ENCODE peak calls at places on chromosomes 16 and 17, in six cellular contexts. V is AG04450, U is tibial nerve, J is lower leg skin, D is tibial artery, N is lung. R is an unnamed sample.

GRCh38 chr16:19908921-19909320 is 24.3 kb upstream of the GPRC5B start:
- DNase-seq in V (no peak), U (no peak), J (no peak), D (no peak), N (no peak), R (no peak)

GRCh38 chr16:58123896-58124600 is 5.1 kb downstream of the CFAP20 start:
- DNase-seq in V (no peak), U (no peak), J (no peak), D (peak), N (no peak), R (no peak)

GRCh38 chr17:45956090-45956489 is 43.0 kb upstream of the STH start:
- DNase-seq in V (no peak), U (no peak), J (no peak), D (no peak), N (no peak), R (no peak)

GRCh38 chr17:79993390-79994221 is 42.1 kb downstream of the TBC1D16 start:
- DNase-seq in V (peak), U (peak), J (peak), D (peak), N (peak), R (peak)

GRCh38 chr17:81165246-81166032 is at the start of gene PVALEF:
- DNase-seq in V (no peak), U (no peak), J (no peak), D (no peak), N (no peak), R (no peak)

GRCh38 chr17:66438101-66438500 is 135.7 kb downstream of the PRKCA start:
- DNase-seq in V (no peak), U (no peak), J (no peak), D (no peak), N (no peak), R (no peak)

GRCh38 chr17:3698139-3698538 is 2.2 kb upstream of the P2RX5 start:
- DNase-seq in V (no peak), U (no peak), J (no peak), D (no peak), N (no peak), R (no peak)

GRCh38 chr16:27233731-27234130 is 30.4 kb downstream of the KDM8 start:
- DNase-seq in V (no peak), U (no peak), J (no peak), D (peak), N (no peak), R (no peak)

GRCh38 chr17:6526362-6527152 is 29.8 kb downstream of the PITPNM3 start:
- DNase-seq in V (no peak), U (no peak), J (no peak), D (peak), N (no peak), R (peak)

GRCh38 chr17:38798614-38799500 is 499 bp downstream of the PIP4K2B start:
- DNase-seq in V (no peak), U (peak), J (peak), D (peak), N (peak), R (peak)

GRCh38 chr17:76381633-76382304 is 2.6 kb upstream of the SPHK1 start:
- DNase-seq in V (no peak), U (no peak), J (no peak), D (no peak), N (no peak), R (peak)

GRCh38 chr17:78618264-78619066 is 41.3 kb upstream of the DNAH17 start:
- DNase-seq in V (no peak), U (no peak), J (peak), D (peak), N (no peak), R (no peak)

GRCh38 chr16:10521681-10522274 is 58.6 kb downstream of the EMP2 start:
- DNase-seq in V (peak), U (peak), J (peak), D (peak), N (peak), R (peak)

GRCh38 chr16:3076577-3076976 is 11.1 kb downstream of the IL32 start:
- DNase-seq in V (no peak), U (no peak), J (no peak), D (no peak), N (no peak), R (no peak)

GRCh38 chr16:87579691-87580090 is 22.6 kb upstream of the JPH3 start:
- DNase-seq in V (no peak), U (no peak), J (no peak), D (no peak), N (no peak), R (no peak)

GRCh38 chr16:87572959-87573358 is 29.3 kb upstream of the JPH3 start:
- DNase-seq in V (no peak), U (no peak), J (no peak), D (no peak), N (no peak), R (no peak)

GRCh38 chr16:87575027-87575804 is 27.1 kb upstream of the JPH3 start:
- DNase-seq in V (no peak), U (no peak), J (no peak), D (no peak), N (no peak), R (peak)

GRCh38 chr16:87578531-87578930 is 23.8 kb upstream of the JPH3 start:
- DNase-seq in V (no peak), U (no peak), J (no peak), D (no peak), N (no peak), R (no peak)

GRCh38 chr16:87576191-87576590 is 26.1 kb upstream of the JPH3 start:
- DNase-seq in V (no peak), U (no peak), J (no peak), D (no peak), N (no peak), R (no peak)
- H3K4me3 ChIP-seq in V (no peak), U (no peak), J (no peak), D (no peak), N (no peak), R (no peak)

DNA sequence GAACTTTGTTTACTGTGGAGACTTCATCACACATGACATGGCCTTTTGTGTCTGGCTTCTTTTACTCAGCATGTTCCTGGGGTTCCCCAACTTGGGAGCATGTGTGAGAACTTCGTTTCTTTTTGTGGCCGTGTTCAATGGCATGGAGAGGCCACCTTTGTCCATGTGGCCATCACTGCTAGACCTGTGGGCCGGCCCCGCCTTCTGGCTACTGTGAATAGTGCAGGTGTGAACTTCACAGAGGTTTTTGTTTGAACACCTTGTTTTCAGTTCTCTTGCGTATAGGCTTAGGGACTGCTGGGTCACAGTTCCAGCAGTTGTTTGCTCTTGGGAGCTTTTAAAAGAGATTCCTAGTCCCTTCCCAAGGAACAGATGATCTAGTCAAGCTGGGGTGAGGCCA is 5.7 kb upstream of the SLC38A8 start:
- DNase-seq in V (no peak), U (no peak), J (no peak), D (no peak), N (no peak), R (no peak)
- TF ChIP-seq CTCF in V (peak), U (no peak), J (no peak), D (no peak), N (no peak), R (peak)

GRCh38 chr17:50270430-50271172 is 3.7 kb upstream of the TMEM92 start:
- DNase-seq in V (peak), U (peak), J (no peak), D (peak), N (peak), R (peak)
- H3K4me3 ChIP-seq in V (peak), U (no peak), J (no peak), D (no peak), N (no peak), R (peak)

DNA sequence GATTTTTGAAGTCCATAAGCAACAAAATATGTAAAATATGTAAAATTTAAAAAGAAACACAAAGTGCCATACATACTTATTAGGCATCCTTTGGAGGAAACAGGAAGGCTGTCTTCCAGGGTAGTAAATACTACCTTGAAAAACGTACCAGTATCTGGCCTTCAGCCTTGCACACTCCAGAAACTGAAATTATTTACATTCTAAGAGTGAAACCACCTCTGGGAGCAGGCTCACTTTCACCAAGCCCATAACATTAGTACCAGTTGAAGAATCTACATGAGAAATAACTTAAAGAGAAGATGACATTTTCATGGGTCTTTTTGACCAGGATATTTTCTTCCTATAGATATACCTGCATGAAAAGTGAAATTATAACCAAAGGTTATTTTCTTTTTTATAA is 6.4 kb downstream of the KRTAP9-1 start:
- DNase-seq in V (no peak), U (no peak), J (no peak), D (no peak), N (no peak), R (no peak)
- TF ChIP-seq CTCF in V (no peak), U (no peak), J (no peak), D (no peak), N (no peak), R (no peak)

GRCh38 chr16:1089439-1089821 is 6.6 kb downstream of the C1QTNF8 start:
- DNase-seq in V (no peak), U (no peak), J (no peak), D (peak), N (no peak), R (no peak)
- H3K4me3 ChIP-seq in V (no peak), U (no peak), J (no peak), D (peak), N (no peak), R (no peak)

DNA sequence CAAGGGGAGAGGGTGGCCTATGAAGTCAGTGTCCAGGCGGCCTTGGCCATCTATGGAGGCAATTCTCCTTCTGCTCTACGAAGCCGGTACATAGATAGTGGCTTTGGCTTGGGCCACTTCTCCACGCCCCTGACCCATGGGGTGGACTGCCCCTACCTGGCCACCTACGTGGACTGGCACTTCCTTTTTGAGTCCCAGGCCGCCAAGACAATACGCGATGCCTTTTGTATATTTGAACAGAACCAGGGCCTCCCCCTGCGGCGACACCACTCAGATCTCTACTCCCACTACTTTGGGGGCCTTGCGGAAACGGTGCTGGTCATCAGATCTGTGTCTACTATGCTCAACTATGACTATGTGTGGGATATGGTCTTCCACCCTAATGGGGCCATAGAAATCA is 17.3 kb downstream of the AOC3 start:
- DNase-seq in V (no peak), U (no peak), J (no peak), D (no peak), N (no peak), R (no peak)
- TF ChIP-seq CTCF in V (no peak), U (no peak), J (no peak), D (no peak), N (no peak), R (no peak)

DNA sequence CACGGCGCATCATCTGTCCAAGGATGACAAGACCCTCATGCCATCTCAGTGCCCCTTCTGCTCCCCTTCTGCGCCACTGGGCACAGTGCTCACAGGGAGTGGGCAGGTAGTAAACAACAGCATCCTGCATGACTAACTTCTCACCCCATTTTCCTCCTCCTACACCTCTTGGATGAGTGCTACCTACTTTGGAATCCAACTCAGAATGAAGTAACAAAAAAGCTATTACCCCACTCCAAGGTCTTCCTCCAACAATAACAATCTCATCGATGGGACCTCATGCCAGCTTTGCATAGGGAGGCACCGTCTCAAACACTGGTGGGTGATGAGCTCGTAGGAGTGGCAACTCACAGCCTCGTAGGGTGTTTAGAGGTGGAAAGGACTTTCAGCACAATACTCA is 98.6 kb upstream of the RCVRN start:
- DNase-seq in V (no peak), U (no peak), J (no peak), D (peak), N (no peak), R (no peak)
- H3K4me3 ChIP-seq in V (no peak), U (no peak), J (no peak), D (no peak), N (no peak), R (no peak)

GRCh38 chr17:30472238-30472890 is 4.8 kb upstream of the GOSR1 start:
- DNase-seq in V (no peak), U (no peak), J (no peak), D (no peak), N (no peak), R (peak)

DNA sequence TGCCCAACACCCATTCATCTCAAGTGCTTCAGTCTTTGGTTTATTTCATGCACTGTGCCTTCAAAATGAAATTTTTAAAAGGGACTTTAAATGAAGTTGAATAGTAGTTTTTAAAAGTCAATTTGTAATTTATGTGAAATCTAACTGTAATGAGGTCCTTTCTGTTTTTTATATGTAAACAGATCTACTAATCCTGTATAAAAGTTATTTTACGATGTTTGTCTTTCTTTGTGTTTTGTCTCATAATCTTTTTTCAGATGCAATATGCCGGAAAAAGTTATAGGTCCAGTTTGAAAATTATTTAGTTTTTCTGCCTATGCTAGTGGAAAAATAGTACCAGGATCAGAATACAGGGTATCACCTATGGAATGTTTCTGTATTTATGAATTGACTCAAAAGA is 8.7 kb upstream of the GOSR1 start:
- DNase-seq in V (no peak), U (no peak), J (no peak), D (no peak), N (no peak), R (no peak)
- TF ChIP-seq CTCF in V (no peak), U (no peak), J (no peak), D (no peak), N (no peak), R (no peak)

GRCh38 chr17:229130-229944 is 47.9 kb upstream of the DOC2B start:
- DNase-seq in V (no peak), U (no peak), J (no peak), D (no peak), N (no peak), R (peak)
- H3K4me3 ChIP-seq in V (no peak), U (no peak), J (no peak), D (no peak), N (no peak), R (no peak)

DNA sequence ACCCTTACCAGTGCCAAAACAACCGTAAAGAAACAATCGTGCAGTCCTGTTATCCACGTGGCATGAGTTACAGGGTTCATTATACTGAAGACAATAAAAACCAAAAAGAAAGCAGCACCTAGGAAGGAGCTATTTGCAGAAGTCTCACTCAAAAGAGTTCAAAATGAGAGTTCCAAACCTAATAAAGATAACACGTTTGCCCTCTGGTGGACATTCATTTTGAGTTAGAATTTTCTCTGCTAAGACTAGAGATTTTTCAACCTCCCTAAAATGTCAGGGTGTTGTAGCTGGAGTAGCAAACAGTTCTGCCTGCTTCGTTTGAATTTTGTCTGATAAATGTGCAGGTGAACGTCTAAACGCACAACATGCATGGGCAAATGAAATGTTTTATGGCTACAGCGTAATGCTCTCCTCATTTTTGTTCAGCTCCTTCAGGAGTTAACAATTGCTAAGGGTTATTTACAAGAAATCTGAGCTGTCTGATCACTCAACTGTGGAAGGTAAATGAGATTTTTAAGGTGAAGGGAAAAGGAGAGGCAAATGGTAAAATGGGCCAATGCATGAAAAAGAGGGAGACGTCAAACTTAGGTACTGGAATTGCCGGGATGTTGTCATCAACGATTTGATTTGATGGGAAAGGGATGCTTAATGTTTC is 1067.9 kb upstream of the EEF2KMT start:
- DNase-seq in V (no peak), U (no peak), J (no peak), D (no peak), N (no peak), R (peak)
- TF ChIP-seq CTCF in V (no peak), U (no peak), J (no peak), D (no peak), N (no peak), R (no peak)